ENCODE peak calls at places on chromosomes 1 and 21, in seven cellular contexts. Y is bronchial epithelial cell, U is iPS DF 19.7, C is OCI-LY7, T is stomach, G is esophagus muscularis mucosa, J is AG10803. O is an unnamed sample.

GRCh38 chr21:32184485-32184884 is 94.4 kb downstream of the MIS18A start:
- DNase-seq in Y (no peak), U (no peak), C (no peak), T (no peak), G (no peak), J (no peak), O (no peak)

GRCh38 chr1:29711582-29712274 is 475.4 kb downstream of the PTPRU start:
- DNase-seq in Y (peak), U (no peak), C (no peak), T (no peak), G (no peak), J (peak), O (no peak)

GRCh38 chr1:37449936-37450335 is 24.4 kb upstream of the ZC3H12A start:
- DNase-seq in Y (no peak), U (no peak), C (peak), T (no peak), G (no peak), J (peak), O (no peak)

GRCh38 chr1:179955731-179956130 is 1.1 kb downstream of the CEP350 start:
- DNase-seq in Y (no peak), U (no peak), C (no peak), T (no peak), G (no peak), J (no peak), O (no peak)

GRCh38 chr21:32412998-32413504 is 545 bp downstream of the EVA1C start:
- DNase-seq in Y (peak), U (no peak), C (no peak), T (peak), G (no peak), J (no peak), O (no peak)

GRCh38 chr1:204706838-204707509 is 21.4 kb upstream of the LRRN2 start:
- DNase-seq in Y (no peak), U (peak), C (no peak), T (no peak), G (no peak), J (no peak), O (no peak)

GRCh38 chr1:114234408-114235119 is 80.9 kb upstream of the SYT6 start:
- DNase-seq in Y (no peak), U (no peak), C (no peak), T (no peak), G (peak), J (no peak), O (no peak)

GRCh38 chr21:33975548-33976081 is 60.0 kb upstream of the ATP5PO start:
- DNase-seq in Y (peak), U (no peak), C (peak), T (no peak), G (no peak), J (peak), O (no peak)

GRCh38 chr21:16211339-16212303 is 481.8 kb downstream of the USP25 start:
- DNase-seq in Y (peak), U (no peak), C (no peak), T (no peak), G (no peak), J (no peak), O (no peak)

GRCh38 chr1:25890249-25891034 is 14.9 kb upstream of the PAQR7 start:
- DNase-seq in Y (peak), U (no peak), C (no peak), T (peak), G (no peak), J (no peak), O (no peak)

GRCh38 chr1:29531596-29531995 is 295.3 kb downstream of the PTPRU start:
- DNase-seq in Y (no peak), U (no peak), C (no peak), T (no peak), G (no peak), J (no peak), O (no peak)

GRCh38 chr1:169604781-169605560 is 18.7 kb upstream of the F5 start:
- DNase-seq in Y (no peak), U (no peak), C (no peak), T (no peak), G (peak), J (no peak), O (no peak)

GRCh38 chr1:165726169-165726568 is 27.8 kb upstream of the ALDH9A1 start:
- DNase-seq in Y (no peak), U (no peak), C (no peak), T (no peak), G (no peak), J (no peak), O (no peak)

GRCh38 chr1:156276966-156277381 is 5.7 kb downstream of the SMG5 start:
- DNase-seq in Y (peak), U (no peak), C (no peak), T (no peak), G (no peak), J (peak), O (no peak)

GRCh38 chr21:27346041-27346448 is 379.2 kb upstream of the ADAMTS5 start:
- DNase-seq in Y (peak), U (no peak), C (no peak), T (no peak), G (no peak), J (peak), O (no peak)

GRCh38 chr1:43898981-43899380 is 34.6 kb upstream of the ARTN start:
- DNase-seq in Y (no peak), U (no peak), C (no peak), T (no peak), G (no peak), J (no peak), O (no peak)

GRCh38 chr1:108050911-108051624 is 86.1 kb upstream of the VAV3 start:
- DNase-seq in Y (no peak), U (no peak), C (no peak), T (no peak), G (no peak), J (no peak), O (no peak)

GRCh38 chr1:204505674-204506073 is 10.5 kb upstream of the MDM4 start:
- DNase-seq in Y (no peak), U (no peak), C (no peak), T (no peak), G (no peak), J (no peak), O (no peak)

O was measured in AG09319.